ENCODE peak calls at places on chromosomes 2 and 18, in eight cellular contexts. One of them, this sample, is unnamed.

GRCh38 chr2:54524236-54524991 is 68.3 kb downstream of the SPTBN1 start:
- DNase-seq in mammary epithelial cell: peak
- DNase-seq in A673: peak
- DNase-seq in fibroblast of mammary gland: peak
- DNase-seq in A549: peak
- DNase-seq in upper lobe of right lung: no peak
- DNase-seq in HFF-Myc: no peak
- DNase-seq in BE2C: no peak
- DNase-seq in this sample: peak

GRCh38 chr2:42256502-42256901 is 87.3 kb downstream of the EML4 start:
- DNase-seq in mammary epithelial cell: no peak
- DNase-seq in A673: no peak
- DNase-seq in fibroblast of mammary gland: no peak
- DNase-seq in A549: no peak
- DNase-seq in upper lobe of right lung: no peak
- DNase-seq in HFF-Myc: no peak
- DNase-seq in BE2C: no peak
- DNase-seq in this sample: no peak

GRCh38 chr2:144111443-144111842 is 408.5 kb downstream of the ZEB2 start:
- DNase-seq in mammary epithelial cell: peak
- DNase-seq in A673: no peak
- DNase-seq in fibroblast of mammary gland: peak
- DNase-seq in A549: no peak
- DNase-seq in upper lobe of right lung: no peak
- DNase-seq in HFF-Myc: peak
- DNase-seq in BE2C: peak
- DNase-seq in this sample: peak

GRCh38 chr2:96955694-96956610 is 30.4 kb downstream of the FAM178B start:
- DNase-seq in mammary epithelial cell: no peak
- DNase-seq in A673: no peak
- DNase-seq in fibroblast of mammary gland: no peak
- DNase-seq in A549: no peak
- DNase-seq in upper lobe of right lung: no peak
- DNase-seq in HFF-Myc: no peak
- DNase-seq in BE2C: no peak
- DNase-seq in this sample: no peak

GRCh38 chr2:15363142-15363541 is 198.0 kb downstream of the NBAS start:
- DNase-seq in mammary epithelial cell: peak
- DNase-seq in A673: no peak
- DNase-seq in fibroblast of mammary gland: peak
- DNase-seq in A549: peak
- DNase-seq in upper lobe of right lung: no peak
- DNase-seq in HFF-Myc: no peak
- DNase-seq in BE2C: no peak
- DNase-seq in this sample: peak

GRCh38 chr2:144645055-144645778 is 125.3 kb upstream of the ZEB2 start:
- DNase-seq in mammary epithelial cell: peak
- DNase-seq in A673: no peak
- DNase-seq in fibroblast of mammary gland: peak
- DNase-seq in A549: no peak
- DNase-seq in upper lobe of right lung: no peak
- DNase-seq in HFF-Myc: peak
- DNase-seq in BE2C: no peak
- DNase-seq in this sample: peak

GRCh38 chr2:203470371-203470770 is 64.7 kb downstream of the RAPH1 start:
- DNase-seq in mammary epithelial cell: no peak
- DNase-seq in A673: peak
- DNase-seq in fibroblast of mammary gland: peak
- DNase-seq in A549: peak
- DNase-seq in upper lobe of right lung: no peak
- DNase-seq in HFF-Myc: no peak
- DNase-seq in BE2C: no peak
- DNase-seq in this sample: no peak

GRCh38 chr2:27050281-27050995 is 1.0 kb upstream of the AGBL5 start:
- DNase-seq in mammary epithelial cell: peak
- DNase-seq in A673: peak
- DNase-seq in fibroblast of mammary gland: peak
- DNase-seq in A549: peak
- DNase-seq in upper lobe of right lung: peak
- DNase-seq in HFF-Myc: peak
- DNase-seq in BE2C: peak
- DNase-seq in this sample: peak

GRCh38 chr2:45134726-45135125 is 125.5 kb upstream of the SIX2 start:
- DNase-seq in mammary epithelial cell: peak
- DNase-seq in A673: peak
- DNase-seq in fibroblast of mammary gland: peak
- DNase-seq in A549: peak
- DNase-seq in upper lobe of right lung: no peak
- DNase-seq in HFF-Myc: no peak
- DNase-seq in BE2C: no peak
- DNase-seq in this sample: peak

GRCh38 chr2:8574196-8575010 is 107.5 kb upstream of the ID2 start:
- DNase-seq in mammary epithelial cell: no peak
- DNase-seq in A673: no peak
- DNase-seq in fibroblast of mammary gland: no peak
- DNase-seq in A549: no peak
- DNase-seq in upper lobe of right lung: no peak
- DNase-seq in HFF-Myc: no peak
- DNase-seq in BE2C: no peak
- DNase-seq in this sample: no peak

GRCh38 chr2:14081526-14081925 is 551.0 kb upstream of the LRATD1 start:
- DNase-seq in mammary epithelial cell: peak
- DNase-seq in A673: no peak
- DNase-seq in fibroblast of mammary gland: no peak
- DNase-seq in A549: no peak
- DNase-seq in upper lobe of right lung: no peak
- DNase-seq in HFF-Myc: no peak
- DNase-seq in BE2C: no peak
- DNase-seq in this sample: no peak

GRCh38 chr18:41145526-41145925 is 809.5 kb upstream of the PIK3C3 start:
- DNase-seq in mammary epithelial cell: peak
- DNase-seq in A673: no peak
- DNase-seq in fibroblast of mammary gland: no peak
- DNase-seq in A549: no peak
- DNase-seq in upper lobe of right lung: no peak
- DNase-seq in HFF-Myc: no peak
- DNase-seq in BE2C: no peak
- DNase-seq in this sample: no peak

GRCh38 chr2:110904410-110905148 is 172.2 kb downstream of the ACOXL start:
- DNase-seq in mammary epithelial cell: no peak
- DNase-seq in A673: no peak
- DNase-seq in fibroblast of mammary gland: no peak
- DNase-seq in A549: no peak
- DNase-seq in upper lobe of right lung: no peak
- DNase-seq in HFF-Myc: no peak
- DNase-seq in BE2C: no peak
- DNase-seq in this sample: no peak

GRCh38 chr2:101277111-101277510 is 24.4 kb downstream of the CNOT11 start:
- DNase-seq in mammary epithelial cell: no peak
- DNase-seq in A673: no peak
- DNase-seq in fibroblast of mammary gland: peak
- DNase-seq in A549: peak
- DNase-seq in upper lobe of right lung: no peak
- DNase-seq in HFF-Myc: no peak
- DNase-seq in BE2C: no peak
- DNase-seq in this sample: peak
- TF ChIP-seq CTCF in mammary epithelial cell: no peak
- TF ChIP-seq CTCF in A673: no peak
- TF ChIP-seq CTCF in fibroblast of mammary gland: peak
- TF ChIP-seq CTCF in A549: peak
- TF ChIP-seq CTCF in upper lobe of right lung: no peak
- TF ChIP-seq CTCF in HFF-Myc: no peak
- TF ChIP-seq CTCF in BE2C: no peak
- TF ChIP-seq CTCF in this sample: no peak

DNA sequence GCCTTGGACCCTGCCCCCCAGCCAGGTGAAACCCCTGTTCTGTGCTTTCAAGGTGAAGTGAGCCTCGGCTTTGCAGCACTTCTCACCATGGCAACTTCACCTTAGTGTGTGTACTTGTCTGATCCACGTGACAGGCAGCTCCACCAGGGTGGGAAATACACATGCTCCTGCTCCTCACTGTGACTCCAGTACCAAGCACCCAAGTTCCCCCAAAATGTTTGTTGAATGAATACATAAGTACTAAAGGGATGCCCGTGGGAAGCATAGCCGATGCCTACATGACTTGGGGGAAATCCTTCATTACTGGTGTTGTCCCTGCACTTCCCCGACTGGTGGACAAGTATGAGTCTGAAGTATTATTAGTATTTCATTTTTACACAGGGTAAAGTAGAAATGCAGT is 41.8 kb upstream of the GBX2 start:
- DNase-seq in mammary epithelial cell: no peak
- DNase-seq in A673: no peak
- DNase-seq in fibroblast of mammary gland: no peak
- DNase-seq in A549: no peak
- DNase-seq in upper lobe of right lung: no peak
- DNase-seq in HFF-Myc: no peak
- DNase-seq in BE2C: no peak
- DNase-seq in this sample: no peak
- H3K4me3 ChIP-seq in mammary epithelial cell: no peak
- H3K4me3 ChIP-seq in A673: no peak
- H3K4me3 ChIP-seq in fibroblast of mammary gland: no peak
- H3K4me3 ChIP-seq in A549: no peak
- H3K4me3 ChIP-seq in upper lobe of right lung: no peak
- H3K4me3 ChIP-seq in HFF-Myc: no peak
- H3K4me3 ChIP-seq in BE2C: no peak
- H3K4me3 ChIP-seq in this sample: no peak

GRCh38 chr2:217467331-217467730 is 535.5 kb downstream of the TNS1 start:
- DNase-seq in mammary epithelial cell: no peak
- DNase-seq in A673: no peak
- DNase-seq in fibroblast of mammary gland: peak
- DNase-seq in A549: no peak
- DNase-seq in upper lobe of right lung: no peak
- DNase-seq in HFF-Myc: no peak
- DNase-seq in BE2C: no peak
- DNase-seq in this sample: no peak

GRCh38 chr2:217466799-217467198 is 536.0 kb downstream of the TNS1 start:
- DNase-seq in mammary epithelial cell: no peak
- DNase-seq in A673: no peak
- DNase-seq in fibroblast of mammary gland: no peak
- DNase-seq in A549: no peak
- DNase-seq in upper lobe of right lung: no peak
- DNase-seq in HFF-Myc: no peak
- DNase-seq in BE2C: no peak
- DNase-seq in this sample: no peak

GRCh38 chr2:217469203-217469810 is 533.5 kb downstream of the TNS1 start:
- DNase-seq in mammary epithelial cell: no peak
- DNase-seq in A673: no peak
- DNase-seq in fibroblast of mammary gland: peak
- DNase-seq in A549: no peak
- DNase-seq in upper lobe of right lung: no peak
- DNase-seq in HFF-Myc: no peak
- DNase-seq in BE2C: no peak
- DNase-seq in this sample: no peak

GRCh38 chr2:217466104-217466503 is 536.7 kb downstream of the TNS1 start:
- DNase-seq in mammary epithelial cell: no peak
- DNase-seq in A673: no peak
- DNase-seq in fibroblast of mammary gland: no peak
- DNase-seq in A549: no peak
- DNase-seq in upper lobe of right lung: no peak
- DNase-seq in HFF-Myc: no peak
- DNase-seq in BE2C: no peak
- DNase-seq in this sample: no peak

DNA sequence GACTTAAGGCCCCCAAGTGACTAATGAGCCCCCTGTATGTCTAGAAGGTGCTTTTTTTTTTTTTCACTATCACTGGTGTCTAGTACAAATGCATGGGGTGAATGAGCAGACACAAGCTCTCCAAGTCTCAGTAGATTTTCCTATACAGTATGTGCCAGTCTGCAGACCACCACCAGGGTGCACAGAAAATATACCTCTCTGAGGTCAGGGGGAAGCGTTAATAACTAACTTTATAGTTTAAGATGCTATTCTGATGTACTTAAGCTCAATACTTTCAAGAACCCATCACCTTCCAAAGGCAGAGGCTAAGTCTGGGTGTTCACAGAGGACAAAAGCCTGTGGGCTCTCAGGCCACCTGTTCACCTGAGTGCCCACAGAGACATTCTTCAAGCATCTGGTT is 534.8 kb downstream of the TNS1 start:
- DNase-seq in mammary epithelial cell: no peak
- DNase-seq in A673: no peak
- DNase-seq in fibroblast of mammary gland: no peak
- DNase-seq in A549: no peak
- DNase-seq in upper lobe of right lung: no peak
- DNase-seq in HFF-Myc: no peak
- DNase-seq in BE2C: no peak
- DNase-seq in this sample: no peak
- TF ChIP-seq CTCF in mammary epithelial cell: no peak
- TF ChIP-seq CTCF in A673: no peak
- TF ChIP-seq CTCF in fibroblast of mammary gland: no peak
- TF ChIP-seq CTCF in A549: no peak
- TF ChIP-seq CTCF in upper lobe of right lung: no peak
- TF ChIP-seq CTCF in HFF-Myc: no peak
- TF ChIP-seq CTCF in BE2C: peak
- TF ChIP-seq CTCF in this sample: no peak

GRCh38 chr2:75553961-75554539 is 6.7 kb downstream of the EVA1A start:
- DNase-seq in mammary epithelial cell: no peak
- DNase-seq in A673: no peak
- DNase-seq in fibroblast of mammary gland: no peak
- DNase-seq in A549: no peak
- DNase-seq in upper lobe of right lung: no peak
- DNase-seq in HFF-Myc: no peak
- DNase-seq in BE2C: no peak
- DNase-seq in this sample: no peak
- H3K4me3 ChIP-seq in mammary epithelial cell: no peak
- H3K4me3 ChIP-seq in A673: no peak
- H3K4me3 ChIP-seq in fibroblast of mammary gland: no peak
- H3K4me3 ChIP-seq in A549: no peak
- H3K4me3 ChIP-seq in upper lobe of right lung: no peak
- H3K4me3 ChIP-seq in HFF-Myc: no peak
- H3K4me3 ChIP-seq in BE2C: no peak
- H3K4me3 ChIP-seq in this sample: no peak

GRCh38 chr2:196244966-196245365 is 73.6 kb upstream of the STK17B start:
- DNase-seq in mammary epithelial cell: peak
- DNase-seq in A673: no peak
- DNase-seq in fibroblast of mammary gland: no peak
- DNase-seq in A549: no peak
- DNase-seq in upper lobe of right lung: no peak
- DNase-seq in HFF-Myc: no peak
- DNase-seq in BE2C: no peak
- DNase-seq in this sample: peak
- TF ChIP-seq CTCF in mammary epithelial cell: no peak
- TF ChIP-seq CTCF in A673: no peak
- TF ChIP-seq CTCF in fibroblast of mammary gland: no peak
- TF ChIP-seq CTCF in A549: no peak
- TF ChIP-seq CTCF in upper lobe of right lung: no peak
- TF ChIP-seq CTCF in HFF-Myc: no peak
- TF ChIP-seq CTCF in BE2C: no peak
- TF ChIP-seq CTCF in this sample: no peak

DNA sequence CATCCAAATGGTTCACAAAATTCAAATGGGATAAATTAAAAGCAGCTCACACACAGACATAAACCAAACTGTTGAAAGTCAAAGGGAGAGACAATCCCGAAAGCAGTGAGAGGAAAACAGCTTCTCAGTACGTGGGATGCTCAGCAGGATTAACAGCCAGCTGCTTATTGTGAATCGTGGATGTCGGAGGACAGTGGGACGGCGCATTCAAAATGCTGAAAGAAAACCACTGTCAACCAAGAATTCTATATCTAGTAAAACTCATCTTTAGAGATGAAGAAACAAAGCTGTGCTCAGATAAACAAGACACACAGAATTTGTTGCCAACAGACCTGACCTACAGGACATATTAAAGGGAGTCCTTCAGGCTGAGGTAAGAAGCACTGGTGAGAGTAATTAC is 102.9 kb downstream of the NFATC1 start:
- DNase-seq in mammary epithelial cell: no peak
- DNase-seq in A673: no peak
- DNase-seq in fibroblast of mammary gland: no peak
- DNase-seq in A549: no peak
- DNase-seq in upper lobe of right lung: no peak
- DNase-seq in HFF-Myc: no peak
- DNase-seq in BE2C: no peak
- DNase-seq in this sample: no peak
- H3K4me3 ChIP-seq in mammary epithelial cell: no peak
- H3K4me3 ChIP-seq in A673: no peak
- H3K4me3 ChIP-seq in fibroblast of mammary gland: no peak
- H3K4me3 ChIP-seq in A549: no peak
- H3K4me3 ChIP-seq in upper lobe of right lung: no peak
- H3K4me3 ChIP-seq in HFF-Myc: no peak
- H3K4me3 ChIP-seq in BE2C: no peak
- H3K4me3 ChIP-seq in this sample: no peak

This sample was measured in foreskin fibroblast.